ENCODE peak calls at places on chromosome 11, in six cellular contexts. L is Peyer's patch, G is PC-3, E is IMR-90, U is brain microvascular endothelial cell, K is esophagus squamous epithelium. Z is an unnamed sample. For H3K36me3, the result is how much of the 10 kb centered on the place peaks cover.

GRCh38 chr11:86638673-86639072 is 33.7 kb downstream of the ME3 start:
- DNase-seq in L (no peak), G (no peak), E (no peak), U (no peak), K (no peak), Z (no peak)

GRCh38 chr11:33533668-33534067 is 167.0 kb downstream of the C11orf91 start:
- DNase-seq in L (no peak), G (peak), E (peak), U (no peak), K (no peak), Z (no peak)

GRCh38 chr11:125423247-125423849 is 72.7 kb downstream of the FEZ1 start:
- DNase-seq in L (no peak), G (peak), E (no peak), U (no peak), K (no peak), Z (peak)

GRCh38 chr11:75073459-75074190 is 23.1 kb downstream of the OR2AT4 start:
- DNase-seq in L (no peak), G (no peak), E (no peak), U (no peak), K (no peak), Z (peak)

GRCh38 chr11:67024410-67024809 is 1.5 kb downstream of the SYT12 start:
- DNase-seq in L (peak), G (peak), E (no peak), U (no peak), K (no peak), Z (no peak)

GRCh38 chr11:104581246-104581980 is 316.8 kb downstream of the CASP12 start:
- DNase-seq in L (no peak), G (peak), E (peak), U (no peak), K (no peak), Z (no peak)

GRCh38 chr11:120335596-120335927 is 651 bp upstream of the ARHGEF12 start:
- DNase-seq in L (no peak), G (peak), E (peak), U (no peak), K (no peak), Z (no peak)

GRCh38 chr11:75508051-75508561 is 17.6 kb downstream of the GDPD5 start:
- DNase-seq in L (peak), G (no peak), E (no peak), U (no peak), K (no peak), Z (no peak)

GRCh38 chr11:100719362-100719761 is 32.3 kb downstream of the ARHGAP42 start:
- DNase-seq in L (no peak), G (peak), E (peak), U (no peak), K (no peak), Z (peak)

DNA sequence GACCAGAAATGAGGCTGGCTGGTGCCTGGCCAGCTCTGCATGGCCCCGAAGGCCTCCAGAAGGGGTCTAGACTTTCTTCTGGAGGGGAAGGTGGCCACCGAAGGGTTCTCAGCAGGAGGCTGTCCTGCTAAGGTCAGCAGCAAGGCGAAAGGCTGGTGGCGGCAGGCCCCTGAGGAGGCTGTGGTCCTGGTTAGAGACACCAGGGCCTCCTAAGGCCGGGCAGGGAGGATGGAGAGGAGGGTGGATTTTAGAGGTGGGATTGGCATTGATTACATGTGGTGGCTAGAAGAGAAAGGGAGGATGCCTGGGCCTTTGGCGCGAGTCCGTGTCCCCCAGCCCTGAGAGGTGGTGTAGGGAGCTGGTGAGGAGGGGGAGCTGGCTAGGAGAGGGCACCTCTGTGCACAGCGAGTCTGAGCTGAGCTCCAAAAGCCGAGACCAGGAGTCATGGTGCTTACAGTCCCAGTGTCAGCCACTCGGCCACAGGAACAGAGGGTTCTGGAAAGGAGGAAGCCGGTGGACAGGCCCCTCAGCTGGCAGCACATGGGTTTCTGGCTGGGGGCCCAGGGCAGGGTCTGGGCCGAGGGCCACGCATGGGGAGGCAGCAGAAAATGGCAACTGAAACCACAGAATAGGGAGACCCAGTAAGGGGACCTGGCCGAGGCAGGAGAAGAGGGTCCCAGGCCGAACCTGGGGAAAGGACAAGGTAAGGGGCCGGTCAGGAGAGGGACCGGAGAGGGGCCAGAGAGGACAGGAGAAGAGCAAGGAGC is 2.5 kb downstream of the FERMT3 start:
- DNase-seq in L (no peak), G (no peak), E (no peak), U (no peak), K (no peak), Z (no peak)
- H3K36me3 ChIP-seq in L (under half), G (under half), E (under half), U (under half), K (under half), Z (under half)

GRCh38 chr11:65412271-65413076 is 10.1 kb upstream of the NEAT1 start:
- DNase-seq in L (no peak), G (no peak), E (no peak), U (no peak), K (no peak), Z (peak)
- H3K36me3 ChIP-seq in L (under half), G (under half), E (under half), U (under half), K (under half), Z (under half)

DNA sequence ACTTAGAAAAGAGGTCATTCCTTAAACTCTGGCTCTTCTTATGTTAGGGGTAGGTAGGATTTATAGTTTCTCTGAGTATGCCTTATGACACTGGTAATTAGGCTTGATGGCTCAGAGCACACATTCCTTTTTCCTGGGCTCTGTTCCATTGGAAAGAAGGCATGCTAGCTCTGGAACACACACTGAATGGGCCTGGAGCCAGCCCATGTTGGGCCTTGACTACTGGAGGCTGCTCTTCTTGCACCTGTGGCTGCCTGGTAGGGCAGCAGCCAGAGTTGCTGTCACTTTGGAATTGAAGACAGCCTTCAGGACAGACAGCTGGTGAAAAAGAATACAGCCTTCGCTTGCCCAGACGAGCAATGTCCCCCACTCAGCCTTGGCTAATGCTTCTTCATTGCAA is 18.2 kb downstream of the MCAM start:
- DNase-seq in L (no peak), G (no peak), E (no peak), U (no peak), K (no peak), Z (no peak)
- H3K36me3 ChIP-seq in L (under half), G (half or more), E (under half), U (under half), K (under half), Z (half or more)

GRCh38 chr11:4118107-4118506 is 23.5 kb downstream of the RRM1 start:
- DNase-seq in L (no peak), G (no peak), E (peak), U (peak), K (no peak), Z (no peak)

GRCh38 chr11:4111834-4112233 is 17.2 kb downstream of the RRM1 start:
- DNase-seq in L (no peak), G (no peak), E (no peak), U (no peak), K (no peak), Z (no peak)

DNA sequence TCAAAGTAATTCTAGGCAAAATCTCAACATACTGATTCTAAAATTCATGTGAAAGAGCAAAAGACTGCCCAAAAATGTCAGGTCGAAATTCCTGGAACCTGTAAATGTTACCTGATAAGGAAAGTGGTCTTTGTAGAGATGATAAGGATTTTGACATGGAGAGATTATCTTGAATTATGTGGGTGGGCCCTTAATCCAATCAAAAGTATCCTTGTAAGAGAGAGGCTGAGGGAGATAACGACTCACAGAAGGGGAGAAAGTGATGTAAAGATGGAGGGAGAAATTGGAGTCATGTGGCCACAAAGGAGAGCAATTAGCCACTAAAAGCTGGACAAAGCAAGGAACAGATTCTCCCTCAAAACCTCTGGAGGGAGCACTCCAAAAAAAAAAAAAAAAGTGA is 20.5 kb downstream of the RRM1 start:
- DNase-seq in L (no peak), G (no peak), E (no peak), U (no peak), K (no peak), Z (no peak)
- H3K36me3 ChIP-seq in L (under half), G (under half), E (under half), U (under half), K (under half), Z (half or more)

GRCh38 chr11:62796281-62796680 is 4.5 kb upstream of the TMEM223 start:
- DNase-seq in L (no peak), G (no peak), E (no peak), U (no peak), K (no peak), Z (no peak)
- H3K36me3 ChIP-seq in L (under half), G (half or more), E (half or more), U (half or more), K (half or more), Z (half or more)

GRCh38 chr11:1749787-1750351 is 526 bp downstream of the IFITM10 start:
- DNase-seq in L (no peak), G (peak), E (peak), U (peak), K (no peak), Z (no peak)
- H3K36me3 ChIP-seq in L (under half), G (under half), E (under half), U (under half), K (under half), Z (under half)

GRCh38 chr11:93756748-93757147 is 15.3 kb downstream of the C11orf54 start:
- DNase-seq in L (no peak), G (no peak), E (no peak), U (no peak), K (no peak), Z (no peak)
- H3K36me3 ChIP-seq in L (under half), G (under half), E (under half), U (under half), K (under half), Z (half or more)